ENCODE peak calls at places on chromosomes 13 and 19, in four cellular contexts. Z is stimulated activated CD8-positive, alpha-beta memory T cell treated with anti-CD3 and anti-CD28 coated beads, Interleukin-7, amount 100 ng/mL, for 48 hours; D is activated T-cell treated with anti-CD3 and anti-CD28 coated beads for 1 hour; B is activated CD4-positive, CD25-positive, alpha-beta regulatory T cell. E is an unnamed sample.

GRCh38 chr19:3760871-3761361 is 576 bp downstream of the APBA3 start:
- DNase-seq in B (no peak), Z (no peak), D (no peak), E (no peak)

GRCh38 chr19:50725218-50725931 is 2.2 kb downstream of the CLEC11A start:
- DNase-seq in Z (no peak), D (no peak), B (peak), E (peak)

GRCh38 chr19:29714953-29715694 is at the start of gene C19orf12:
- DNase-seq in B (peak), D (peak), Z (peak), E (peak)

GRCh38 chr13:109380457-109380856 is 405.9 kb downstream of the IRS2 start:
- DNase-seq in D (no peak), B (no peak), Z (no peak), E (no peak)

GRCh38 chr13:44263920-44264610 is 109.6 kb upstream of the SERP2 start:
- DNase-seq in B (no peak), D (no peak), Z (no peak), E (no peak)

GRCh38 chr13:40211586-40211968 is 454.9 kb downstream of the FOXO1 start:
- DNase-seq in Z (no peak), B (no peak), D (no peak), E (no peak)

GRCh38 chr19:13022859-13023636 is 27.8 kb downstream of the NFIX start:
- DNase-seq in D (no peak), Z (no peak), B (no peak), E (peak)

GRCh38 chr13:31725841-31726240 is 13.5 kb upstream of the RXFP2 start:
- DNase-seq in D (no peak), Z (no peak), B (no peak), E (no peak)

GRCh38 chr19:12580180-12580694 is 29.0 kb upstream of the ZNF564 start:
- DNase-seq in D (no peak), B (no peak), Z (no peak), E (no peak)

GRCh38 chr13:21435710-21436151 is 23.4 kb downstream of the ZDHHC20 start:
- DNase-seq in B (peak), Z (peak), D (peak), E (no peak)

GRCh38 chr19:6793411-6793810 is 20.9 kb downstream of the VAV1 start:
- DNase-seq in D (no peak), B (no peak), Z (no peak), E (no peak)

GRCh38 chr19:38389101-38389925 is 816 bp downstream of the SPRED3 start:
- DNase-seq in Z (no peak), D (no peak), B (no peak), E (peak)

GRCh38 chr19:51735759-51736449 is 12.1 kb upstream of the HAS1 start:
- DNase-seq in B (no peak), D (no peak), Z (no peak), E (no peak)

GRCh38 chr13:75016225-75016624 is 465.7 kb downstream of the TBC1D4 start:
- DNase-seq in B (no peak), Z (no peak), D (no peak), E (no peak)

GRCh38 chr19:7554990-7555864 is 19.7 kb downstream of the PNPLA6 start:
- DNase-seq in Z (no peak), B (no peak), D (no peak), E (no peak)

GRCh38 chr19:19406878-19407639 is 1.6 kb downstream of the GATAD2A start:
- DNase-seq in B (peak), D (peak), Z (no peak), E (peak)

GRCh38 chr13:20118268-20119140 is 42.3 kb downstream of the GJA3 start:
- DNase-seq in B (peak), Z (no peak), D (peak), E (peak)

GRCh38 chr19:984165-984967 is at the start of gene WDR18:
- DNase-seq in Z (peak), B (peak), D (peak), E (peak)

GRCh38 chr13:31038834-31039552 is 106.5 kb downstream of the TEX26 start:
- DNase-seq in B (no peak), Z (no peak), D (no peak), E (no peak)

GRCh38 chr19:42291437-42291815 is 10.5 kb upstream of the PRR19 start:
- DNase-seq in B (no peak), D (no peak), Z (no peak), E (peak)

GRCh38 chr19:15195381-15195964 is 5.3 kb downstream of the NOTCH3 start:
- DNase-seq in D (no peak), Z (no peak), B (no peak), E (no peak)

GRCh38 chr19:57302727-57303401 is 17.4 kb upstream of the ZNF543 start:
- DNase-seq in D (no peak), B (no peak), Z (no peak), E (no peak)

GRCh38 chr19:35756373-35757230 is at the start of gene HSPB6:
- DNase-seq in Z (no peak), D (no peak), B (no peak), E (peak)

GRCh38 chr13:32829269-32829668 is 187.0 kb upstream of the KL start:
- DNase-seq in D (no peak), B (no peak), Z (no peak), E (no peak)

GRCh38 chr19:51003316-51003715 is 1.9 kb upstream of the KLK8 start:
- DNase-seq in B (no peak), Z (no peak), D (no peak), E (no peak)